ENCODE peak calls at places on chromosomes 6 and 20, in five cellular contexts. O is GM12878, W is HepG2, G is K562, Z is H1. P is an unnamed sample.

GRCh38 chr6:71138416-71138815 is 150.2 kb upstream of the OGFRL1 start:
- DNase-seq in W (no peak), Z (no peak), O (no peak), G (no peak), P (no peak)

GRCh38 chr6:107348224-107348623 is 111.1 kb downstream of the PDSS2 start:
- DNase-seq in W (no peak), Z (no peak), G (no peak), O (no peak), P (no peak)

GRCh38 chr20:45976132-45976531 is 4.1 kb upstream of the ZNF335 start:
- DNase-seq in W (no peak), Z (no peak), G (no peak), O (no peak), P (no peak)

GRCh38 chr20:21102252-21102609 is 3.9 kb downstream of the LINC00237 start:
- DNase-seq in W (no peak), Z (no peak), G (no peak), O (no peak), P (no peak)

GRCh38 chr20:35601021-35601973 is 14.3 kb upstream of the SPAG4 start:
- DNase-seq in W (peak; percentile 35), Z (no peak), O (no peak), G (peak; percentile 85), P (no peak)

GRCh38 chr6:2534406-2535139 is 216.1 kb downstream of the MYLK4 start:
- DNase-seq in Z (no peak), G (no peak), W (no peak), O (no peak), P (no peak)

GRCh38 chr20:63708301-63709148 is 686 bp downstream of the ZGPAT start:
- DNase-seq in W (no peak), G (peak; percentile 5), O (no peak), Z (no peak), P (no peak)

GRCh38 chr6:140441256-140441655 is 1066.8 kb upstream of the CITED2 start:
- DNase-seq in O (no peak), G (peak; percentile 9), Z (no peak), W (peak; percentile 46), P (no peak)

GRCh38 chr6:42848700-42849099 is 30.7 kb upstream of the RPL7L1 start:
- DNase-seq in W (no peak), Z (no peak), G (no peak), O (no peak), P (no peak)

GRCh38 chr6:168888786-168889345 is 364.8 kb downstream of the THBS2 start:
- DNase-seq in O (no peak), W (no peak), G (no peak), Z (no peak), P (no peak)

GRCh38 chr20:57648878-57649616 is 28.8 kb upstream of the ZBP1 start:
- DNase-seq in G (no peak), Z (no peak), W (no peak), O (no peak), P (no peak)

GRCh38 chr6:12921467-12921866 is 204.9 kb downstream of the PHACTR1 start:
- DNase-seq in W (no peak), O (no peak), Z (no peak), G (no peak), P (no peak)

GRCh38 chr20:4688342-4688741 is 33.4 kb upstream of the PRND start:
- DNase-seq in G (no peak), Z (no peak), W (no peak), O (no peak), P (no peak)

GRCh38 chr20:34143951-34144350 is 31.9 kb upstream of the EIF2S2 start:
- DNase-seq in O (no peak), Z (no peak), W (peak; percentile 61), G (peak; percentile 27), P (no peak)

GRCh38 chr6:89836637-89837222 is 7.0 kb downstream of the CASP8AP2 start:
- DNase-seq in G (no peak), O (no peak), W (no peak), Z (no peak), P (no peak)

GRCh38 chr6:57173886-57174510 is 1.9 kb downstream of the BAG2 start:
- DNase-seq in G (no peak), O (no peak), W (peak; percentile 60), Z (no peak), P (peak; percentile 36)

GRCh38 chr6:40583694-40584093 is 3.5 kb downstream of the LRFN2 start:
- DNase-seq in O (no peak), W (no peak), Z (no peak), G (no peak), P (no peak)

GRCh38 chr20:57275813-57276212 is 9.4 kb upstream of the BMP7 start:
- DNase-seq in G (no peak), O (no peak), W (no peak), Z (no peak), P (no peak)

GRCh38 chr6:164563866-164564265 is 745.5 kb downstream of the C6orf118 start:
- DNase-seq in Z (no peak), W (no peak), G (no peak), O (no peak), P (no peak)

GRCh38 chr6:16712250-16712930 is 48.9 kb downstream of the ATXN1 start:
- DNase-seq in Z (no peak), O (no peak), W (no peak), G (no peak), P (no peak)

GRCh38 chr20:45867811-45868176 is 10.4 kb downstream of the ZSWIM3 start:
- DNase-seq in O (no peak), Z (no peak), G (no peak), W (no peak), P (no peak)

GRCh38 chr6:3520541-3521220 is 63.8 kb upstream of the SLC22A23 start:
- DNase-seq in O (no peak), Z (no peak), W (no peak), G (no peak), P (no peak)

GRCh38 chr6:32151885-32152311 is at the start of gene PRRT1:
- DNase-seq in Z (no peak), O (no peak), G (peak; percentile 47), W (no peak), P (no peak)

GRCh38 chr6:41061196-41061726 is 8.3 kb downstream of the APOBEC2 start:
- DNase-seq in W (no peak), G (no peak), O (no peak), Z (no peak), P (no peak)

DNA sequence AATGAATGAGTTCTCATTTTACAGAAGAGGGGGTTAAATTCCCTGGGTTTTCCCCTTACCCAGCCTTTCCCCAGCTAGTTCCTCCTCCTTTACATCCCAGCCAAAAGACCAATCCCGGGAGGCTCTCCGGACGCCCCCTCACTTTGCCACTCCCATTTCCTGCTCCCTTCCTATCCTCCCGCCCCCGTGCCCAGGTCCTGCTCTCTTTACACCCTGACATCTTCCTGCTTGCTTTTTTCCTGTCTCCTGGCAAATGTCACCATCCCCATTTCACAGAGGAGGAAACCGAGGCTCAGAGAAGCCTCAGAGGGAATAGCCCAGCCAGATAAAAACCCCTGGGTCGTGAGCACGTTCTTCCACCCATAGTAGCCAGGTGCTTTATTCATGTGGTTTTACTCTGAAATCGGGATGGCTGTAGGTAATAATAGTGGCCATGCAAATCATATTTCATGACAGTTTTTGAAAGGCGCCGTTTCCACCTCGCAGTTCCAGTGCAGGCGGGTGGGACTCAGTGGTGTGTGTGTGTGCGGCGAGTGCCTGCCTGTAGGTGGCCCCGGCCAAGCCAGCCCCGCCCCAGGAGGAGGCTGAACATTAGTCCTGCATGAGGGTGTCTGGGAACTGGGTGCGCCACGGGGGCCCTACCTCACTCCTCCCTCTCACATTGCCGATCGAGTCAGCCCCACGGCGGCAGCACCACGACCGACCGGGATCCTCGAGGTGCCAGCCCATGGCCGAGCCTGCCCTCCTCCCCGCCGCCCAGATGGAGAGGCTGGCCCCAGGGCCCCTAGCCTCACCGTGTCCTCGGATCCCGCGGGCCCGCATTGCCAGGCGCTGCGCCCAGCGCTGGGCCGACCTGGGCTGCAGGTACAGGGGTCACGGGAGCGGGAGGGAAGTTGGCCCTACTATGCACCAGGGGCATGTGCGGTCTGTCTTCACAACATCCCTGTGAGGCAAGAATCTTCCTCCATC is at the start of gene ARHGAP40:
- DNase-seq in O (no peak), Z (no peak), G (peak; percentile 73), W (peak; percentile 54), P (peak; percentile 42)
- TF ChIP-seq ZNF274 in O (no peak), Z (no peak), G (no peak), W (peak; percentile 50), P (no peak)

GRCh38 chr6:112203577-112204349 is 50.6 kb downstream of the LAMA4 start:
- DNase-seq in Z (no peak), W (peak; percentile 10), O (no peak), G (no peak), P (peak; percentile 72)
- TF ChIP-seq MAX in Z (no peak), W (no peak), O (no peak), G (no peak), P (peak; percentile 46)

DNA sequence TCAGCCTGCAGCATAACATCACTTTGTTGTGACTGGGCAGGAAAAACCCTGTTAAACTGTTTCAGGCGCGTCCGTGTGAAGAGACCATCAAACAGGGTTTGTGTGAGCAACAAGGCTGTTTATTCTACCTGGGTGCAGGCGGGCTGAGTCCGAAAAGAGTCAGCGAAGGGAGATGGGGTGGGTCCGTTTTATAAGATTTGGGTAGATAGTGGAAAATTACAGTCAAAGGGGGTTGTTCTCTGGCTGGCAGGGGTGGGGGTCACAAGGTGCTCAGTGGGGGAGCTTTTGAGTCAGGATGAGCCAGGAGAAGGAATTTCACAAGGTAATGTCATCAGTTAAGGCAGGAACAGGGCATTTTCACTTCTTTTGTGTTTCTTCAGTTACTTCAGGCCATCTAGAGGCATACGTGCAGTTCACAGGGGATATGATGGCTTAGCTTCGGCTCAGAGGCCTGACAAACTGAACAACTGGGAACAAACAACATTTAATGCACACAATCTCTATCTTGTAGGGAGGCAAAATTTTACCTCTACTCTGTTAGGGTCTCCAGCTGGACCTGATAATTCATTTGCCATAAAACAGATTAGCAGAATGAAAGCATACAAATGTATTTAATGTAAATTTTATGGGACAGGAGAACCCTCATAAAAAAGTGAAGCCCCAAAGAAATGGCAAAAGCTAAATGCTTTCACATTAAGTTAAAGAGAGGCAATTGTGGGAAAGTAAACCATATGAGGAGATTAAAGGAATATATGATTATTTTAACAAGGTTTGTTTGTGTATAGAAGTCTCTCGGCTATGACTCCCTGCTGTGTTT is 58.3 kb upstream of the HFE start:
- DNase-seq in Z (no peak), W (no peak), G (no peak), O (no peak), P (no peak)
- TF ChIP-seq SIN3A in Z (no peak), W (no peak), G (no peak), O (no peak), P (no peak)

GRCh38 chr6:18835976-18836375 is 448.8 kb downstream of the RNF144B start:
- DNase-seq in O (no peak), G (no peak), W (no peak), Z (no peak), P (no peak)
- TF ChIP-seq ZNF274 in O (no peak), G (no peak), W (no peak), Z (no peak), P (no peak)

DNA sequence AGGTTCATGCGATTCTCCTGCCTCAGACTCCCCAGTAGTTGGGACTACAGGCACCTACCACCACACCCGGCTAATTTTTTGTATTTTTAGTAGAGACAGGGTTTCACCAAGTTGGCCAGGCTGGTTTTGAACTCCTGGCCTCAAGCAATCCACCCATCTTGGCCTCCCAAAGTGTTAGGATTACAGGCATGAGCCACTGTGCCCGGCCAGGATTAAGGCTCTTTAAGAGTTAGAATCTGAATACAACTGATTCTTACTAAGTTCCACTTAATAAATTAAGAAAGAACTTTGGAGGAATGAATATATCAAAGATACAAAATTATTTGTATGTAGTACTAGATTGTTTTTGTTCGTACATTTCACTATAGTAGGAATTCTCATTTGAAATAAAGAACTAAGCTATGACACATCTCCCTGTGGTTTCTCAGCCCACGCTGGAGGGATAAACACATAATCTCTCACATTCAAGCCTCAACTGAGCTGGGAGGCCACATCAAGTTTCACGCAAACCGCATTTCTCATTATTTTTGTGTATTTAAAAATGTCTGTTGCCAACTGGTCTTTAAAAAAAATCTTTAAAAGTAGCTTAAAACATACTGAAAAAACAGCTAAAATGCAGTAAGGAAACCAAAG is 34.2 kb downstream of the DTNBP1 start:
- DNase-seq in W (no peak), O (no peak), G (no peak), Z (no peak), P (no peak)
- TF ChIP-seq MAX in W (no peak), O (no peak), G (no peak), Z (no peak), P (no peak)